ENCODE peak calls at places on chromosomes 3 and 15, in five cellular contexts. One of them, this sample, is unnamed.

GRCh38 chr15:51874751-51875644 is 45.5 kb downstream of the TMOD3 start:
- DNase-seq in substantia nigra: no peak
- DNase-seq in transverse colon: peak; percentile 48
- DNase-seq in activated T-cell treated with anti-CD3 and anti-CD28 coated beads, Interleukin-2, amount 50 U/mL, for 72 hours: no peak
- DNase-seq in glutamatergic neuron: no peak
- DNase-seq in this sample: no peak

GRCh38 chr15:83192742-83193141 is 14.9 kb downstream of the HDGFL3 start:
- DNase-seq in substantia nigra: no peak
- DNase-seq in transverse colon: no peak
- DNase-seq in activated T-cell treated with anti-CD3 and anti-CD28 coated beads, Interleukin-2, amount 50 U/mL, for 72 hours: no peak
- DNase-seq in glutamatergic neuron: no peak
- DNase-seq in this sample: no peak

GRCh38 chr3:38382506-38383080 is 36.0 kb downstream of the XYLB start:
- DNase-seq in substantia nigra: no peak
- DNase-seq in transverse colon: no peak
- DNase-seq in activated T-cell treated with anti-CD3 and anti-CD28 coated beads, Interleukin-2, amount 50 U/mL, for 72 hours: no peak
- DNase-seq in glutamatergic neuron: no peak
- DNase-seq in this sample: peak; percentile 52

GRCh38 chr3:87136066-87136596 is 91.0 kb upstream of the CHMP2B start:
- DNase-seq in substantia nigra: no peak
- DNase-seq in transverse colon: no peak
- DNase-seq in activated T-cell treated with anti-CD3 and anti-CD28 coated beads, Interleukin-2, amount 50 U/mL, for 72 hours: no peak
- DNase-seq in glutamatergic neuron: no peak
- DNase-seq in this sample: no peak

GRCh38 chr15:88912500-88912921 is 668 bp downstream of the MFGE8 start:
- DNase-seq in substantia nigra: no peak
- DNase-seq in transverse colon: no peak
- DNase-seq in activated T-cell treated with anti-CD3 and anti-CD28 coated beads, Interleukin-2, amount 50 U/mL, for 72 hours: no peak
- DNase-seq in glutamatergic neuron: peak; percentile 54
- DNase-seq in this sample: no peak

GRCh38 chr3:99330281-99330680 is 308.1 kb upstream of the COL8A1 start:
- DNase-seq in substantia nigra: no peak
- DNase-seq in transverse colon: no peak
- DNase-seq in activated T-cell treated with anti-CD3 and anti-CD28 coated beads, Interleukin-2, amount 50 U/mL, for 72 hours: no peak
- DNase-seq in glutamatergic neuron: no peak
- DNase-seq in this sample: no peak

GRCh38 chr3:133466531-133467386 is 66.9 kb downstream of the BFSP2 start:
- DNase-seq in substantia nigra: no peak
- DNase-seq in transverse colon: no peak
- DNase-seq in activated T-cell treated with anti-CD3 and anti-CD28 coated beads, Interleukin-2, amount 50 U/mL, for 72 hours: no peak
- DNase-seq in glutamatergic neuron: no peak
- DNase-seq in this sample: no peak

GRCh38 chr3:15591235-15591634 is 10.1 kb downstream of the HACL1 start:
- DNase-seq in substantia nigra: no peak
- DNase-seq in transverse colon: no peak
- DNase-seq in activated T-cell treated with anti-CD3 and anti-CD28 coated beads, Interleukin-2, amount 50 U/mL, for 72 hours: no peak
- DNase-seq in glutamatergic neuron: no peak
- DNase-seq in this sample: no peak

GRCh38 chr3:8319935-8320634 is 181.5 kb upstream of the LMCD1 start:
- DNase-seq in substantia nigra: no peak
- DNase-seq in transverse colon: no peak
- DNase-seq in activated T-cell treated with anti-CD3 and anti-CD28 coated beads, Interleukin-2, amount 50 U/mL, for 72 hours: peak; percentile 5
- DNase-seq in glutamatergic neuron: no peak
- DNase-seq in this sample: no peak

GRCh38 chr3:4071481-4072184 is 231.5 kb upstream of the SETMAR start:
- DNase-seq in substantia nigra: no peak
- DNase-seq in transverse colon: peak; percentile 9
- DNase-seq in activated T-cell treated with anti-CD3 and anti-CD28 coated beads, Interleukin-2, amount 50 U/mL, for 72 hours: peak; percentile 8
- DNase-seq in glutamatergic neuron: peak; percentile 18
- DNase-seq in this sample: no peak

GRCh38 chr3:66620185-66620803 is 119.5 kb upstream of the LRIG1 start:
- DNase-seq in substantia nigra: no peak
- DNase-seq in transverse colon: no peak
- DNase-seq in activated T-cell treated with anti-CD3 and anti-CD28 coated beads, Interleukin-2, amount 50 U/mL, for 72 hours: no peak
- DNase-seq in glutamatergic neuron: no peak
- DNase-seq in this sample: no peak

GRCh38 chr15:90868261-90868689 is at the start of gene FURIN:
- DNase-seq in substantia nigra: no peak
- DNase-seq in transverse colon: peak; percentile 70
- DNase-seq in activated T-cell treated with anti-CD3 and anti-CD28 coated beads, Interleukin-2, amount 50 U/mL, for 72 hours: no peak
- DNase-seq in glutamatergic neuron: no peak
- DNase-seq in this sample: peak; percentile 92

GRCh38 chr15:67010898-67011619 is 54.3 kb upstream of the SMAD3 start:
- DNase-seq in substantia nigra: no peak
- DNase-seq in transverse colon: no peak
- DNase-seq in activated T-cell treated with anti-CD3 and anti-CD28 coated beads, Interleukin-2, amount 50 U/mL, for 72 hours: no peak
- DNase-seq in glutamatergic neuron: no peak
- DNase-seq in this sample: no peak

GRCh38 chr15:92693922-92694331 is 38.4 kb upstream of the FAM174B start:
- DNase-seq in substantia nigra: no peak
- DNase-seq in transverse colon: no peak
- DNase-seq in activated T-cell treated with anti-CD3 and anti-CD28 coated beads, Interleukin-2, amount 50 U/mL, for 72 hours: no peak
- DNase-seq in glutamatergic neuron: peak; percentile 61
- DNase-seq in this sample: no peak

GRCh38 chr15:81783586-81783985 is 262.2 kb downstream of the MEX3B start:
- DNase-seq in substantia nigra: no peak
- DNase-seq in transverse colon: no peak
- DNase-seq in activated T-cell treated with anti-CD3 and anti-CD28 coated beads, Interleukin-2, amount 50 U/mL, for 72 hours: no peak
- DNase-seq in glutamatergic neuron: no peak
- DNase-seq in this sample: no peak

GRCh38 chr15:39455502-39455991 is 125.3 kb upstream of the THBS1 start:
- DNase-seq in substantia nigra: no peak
- DNase-seq in transverse colon: no peak
- DNase-seq in activated T-cell treated with anti-CD3 and anti-CD28 coated beads, Interleukin-2, amount 50 U/mL, for 72 hours: peak; percentile 15
- DNase-seq in glutamatergic neuron: no peak
- DNase-seq in this sample: no peak

GRCh38 chr15:88389120-88389519 is 78.1 kb downstream of the MRPL46 start:
- DNase-seq in substantia nigra: no peak
- DNase-seq in transverse colon: no peak
- DNase-seq in activated T-cell treated with anti-CD3 and anti-CD28 coated beads, Interleukin-2, amount 50 U/mL, for 72 hours: no peak
- DNase-seq in glutamatergic neuron: no peak
- DNase-seq in this sample: no peak

GRCh38 chr3:58013973-58014649 is 5.9 kb downstream of the FLNB start:
- DNase-seq in substantia nigra: no peak
- DNase-seq in transverse colon: peak; percentile 30
- DNase-seq in activated T-cell treated with anti-CD3 and anti-CD28 coated beads, Interleukin-2, amount 50 U/mL, for 72 hours: no peak
- DNase-seq in glutamatergic neuron: peak; percentile 45
- DNase-seq in this sample: no peak

GRCh38 chr3:4823385-4823784 is 155.9 kb upstream of the BHLHE40 start:
- DNase-seq in substantia nigra: no peak
- DNase-seq in transverse colon: no peak
- DNase-seq in activated T-cell treated with anti-CD3 and anti-CD28 coated beads, Interleukin-2, amount 50 U/mL, for 72 hours: no peak
- DNase-seq in glutamatergic neuron: no peak
- DNase-seq in this sample: no peak

GRCh38 chr3:114404590-114404989 is 110.8 kb downstream of the TIGIT start:
- DNase-seq in substantia nigra: no peak
- DNase-seq in transverse colon: no peak
- DNase-seq in activated T-cell treated with anti-CD3 and anti-CD28 coated beads, Interleukin-2, amount 50 U/mL, for 72 hours: no peak
- DNase-seq in glutamatergic neuron: no peak
- DNase-seq in this sample: no peak

GRCh38 chr3:190458040-190458439 is 8.3 kb upstream of the TMEM207 start:
- DNase-seq in substantia nigra: no peak
- DNase-seq in transverse colon: no peak
- DNase-seq in activated T-cell treated with anti-CD3 and anti-CD28 coated beads, Interleukin-2, amount 50 U/mL, for 72 hours: no peak
- DNase-seq in glutamatergic neuron: no peak
- DNase-seq in this sample: no peak

GRCh38 chr15:32641517-32642059 is at the start of gene SCG5:
- DNase-seq in substantia nigra: peak; percentile 23
- DNase-seq in transverse colon: peak; percentile 38
- DNase-seq in activated T-cell treated with anti-CD3 and anti-CD28 coated beads, Interleukin-2, amount 50 U/mL, for 72 hours: no peak
- DNase-seq in glutamatergic neuron: peak; percentile 78
- DNase-seq in this sample: no peak

GRCh38 chr3:156675744-156676466 is 1.5 kb downstream of the TIPARP start:
- DNase-seq in substantia nigra: no peak
- DNase-seq in transverse colon: peak; percentile 25
- DNase-seq in activated T-cell treated with anti-CD3 and anti-CD28 coated beads, Interleukin-2, amount 50 U/mL, for 72 hours: peak; percentile 58
- DNase-seq in glutamatergic neuron: peak; percentile 17
- DNase-seq in this sample: peak; percentile 68

GRCh38 chr15:80662756-80663553 is 32.2 kb upstream of the ABHD17C start:
- DNase-seq in substantia nigra: no peak
- DNase-seq in transverse colon: peak; percentile 22
- DNase-seq in activated T-cell treated with anti-CD3 and anti-CD28 coated beads, Interleukin-2, amount 50 U/mL, for 72 hours: no peak
- DNase-seq in glutamatergic neuron: no peak
- DNase-seq in this sample: no peak

GRCh38 chr15:67068724-67069400 is 3.5 kb downstream of the SMAD3 start:
- DNase-seq in substantia nigra: no peak
- DNase-seq in transverse colon: no peak
- DNase-seq in activated T-cell treated with anti-CD3 and anti-CD28 coated beads, Interleukin-2, amount 50 U/mL, for 72 hours: no peak
- DNase-seq in glutamatergic neuron: no peak
- DNase-seq in this sample: no peak

GRCh38 chr15:59255647-59256380 is 49.2 kb downstream of the LDHAL6B start:
- DNase-seq in substantia nigra: no peak
- DNase-seq in transverse colon: peak; percentile 73
- DNase-seq in activated T-cell treated with anti-CD3 and anti-CD28 coated beads, Interleukin-2, amount 50 U/mL, for 72 hours: peak; percentile 18
- DNase-seq in glutamatergic neuron: no peak
- DNase-seq in this sample: no peak

GRCh38 chr15:99507016-99507731 is 58.6 kb upstream of the MEF2A start:
- DNase-seq in substantia nigra: no peak
- DNase-seq in transverse colon: no peak
- DNase-seq in activated T-cell treated with anti-CD3 and anti-CD28 coated beads, Interleukin-2, amount 50 U/mL, for 72 hours: no peak
- DNase-seq in glutamatergic neuron: no peak
- DNase-seq in this sample: no peak

GRCh38 chr3:189340680-189341460 is 169.1 kb downstream of the TPRG1 start:
- DNase-seq in substantia nigra: no peak
- DNase-seq in transverse colon: no peak
- DNase-seq in activated T-cell treated with anti-CD3 and anti-CD28 coated beads, Interleukin-2, amount 50 U/mL, for 72 hours: peak; percentile 31
- DNase-seq in glutamatergic neuron: no peak
- DNase-seq in this sample: no peak

GRCh38 chr15:25090073-25090733 is 135.4 kb downstream of the SNRPN start:
- DNase-seq in substantia nigra: no peak
- DNase-seq in transverse colon: no peak
- DNase-seq in activated T-cell treated with anti-CD3 and anti-CD28 coated beads, Interleukin-2, amount 50 U/mL, for 72 hours: no peak
- DNase-seq in glutamatergic neuron: no peak
- DNase-seq in this sample: no peak

GRCh38 chr3:139325551-139325950 is 18.3 kb upstream of the MRPS22 start:
- DNase-seq in substantia nigra: no peak
- DNase-seq in transverse colon: no peak
- DNase-seq in activated T-cell treated with anti-CD3 and anti-CD28 coated beads, Interleukin-2, amount 50 U/mL, for 72 hours: no peak
- DNase-seq in glutamatergic neuron: no peak
- DNase-seq in this sample: no peak

GRCh38 chr3:59143447-59143846 is 93.6 kb upstream of the CFAP20DC start:
- DNase-seq in substantia nigra: no peak
- DNase-seq in transverse colon: no peak
- DNase-seq in activated T-cell treated with anti-CD3 and anti-CD28 coated beads, Interleukin-2, amount 50 U/mL, for 72 hours: no peak
- DNase-seq in glutamatergic neuron: no peak
- DNase-seq in this sample: no peak

GRCh38 chr3:154228561-154229216 is 95.6 kb downstream of the DHX36 start:
- DNase-seq in substantia nigra: no peak
- DNase-seq in transverse colon: no peak
- DNase-seq in activated T-cell treated with anti-CD3 and anti-CD28 coated beads, Interleukin-2, amount 50 U/mL, for 72 hours: no peak
- DNase-seq in glutamatergic neuron: no peak
- DNase-seq in this sample: no peak

GRCh38 chr3:39101022-39101689 is 6.3 kb downstream of the GORASP1 start:
- DNase-seq in substantia nigra: no peak
- DNase-seq in transverse colon: peak; percentile 39
- DNase-seq in activated T-cell treated with anti-CD3 and anti-CD28 coated beads, Interleukin-2, amount 50 U/mL, for 72 hours: peak; percentile 53
- DNase-seq in glutamatergic neuron: peak; percentile 50
- DNase-seq in this sample: no peak

GRCh38 chr15:32709295-32710033 is 8.3 kb upstream of the GREM1 start:
- DNase-seq in substantia nigra: no peak
- DNase-seq in transverse colon: no peak
- DNase-seq in activated T-cell treated with anti-CD3 and anti-CD28 coated beads, Interleukin-2, amount 50 U/mL, for 72 hours: no peak
- DNase-seq in glutamatergic neuron: no peak
- DNase-seq in this sample: no peak

GRCh38 chr3:122258757-122259371 is 66.2 kb upstream of the CSTA start:
- DNase-seq in substantia nigra: no peak
- DNase-seq in transverse colon: peak; percentile 71
- DNase-seq in activated T-cell treated with anti-CD3 and anti-CD28 coated beads, Interleukin-2, amount 50 U/mL, for 72 hours: peak; percentile 80
- DNase-seq in glutamatergic neuron: peak; percentile 82
- DNase-seq in this sample: peak; percentile 21

GRCh38 chr3:120203016-120203415 is 82.0 kb downstream of the GPR156 start:
- DNase-seq in substantia nigra: no peak
- DNase-seq in transverse colon: no peak
- DNase-seq in activated T-cell treated with anti-CD3 and anti-CD28 coated beads, Interleukin-2, amount 50 U/mL, for 72 hours: no peak
- DNase-seq in glutamatergic neuron: no peak
- DNase-seq in this sample: peak; percentile 40

This sample was measured in prostate gland.